ENCODE peak calls at places on chromosomes 16 and 17, in four cellular contexts. G is A549, X is Peyer's patch, A is left lung. B is an unnamed sample.

GRCh38 chr17:74466111-74466784 is at the start of gene CD300A:
- DNase-seq in G (no peak), X (peak; percentile 69), A (peak; percentile 83), B (peak; percentile 80)

GRCh38 chr16:12546918-12547607 is 256.6 kb downstream of the CPPED1 start:
- DNase-seq in G (no peak), X (peak; percentile 35), A (no peak), B (no peak)

GRCh38 chr16:5466551-5466950 is 369.0 kb upstream of the EEF2KMT start:
- DNase-seq in G (no peak), X (no peak), A (no peak), B (no peak)

GRCh38 chr16:3861808-3862451 is 18.6 kb downstream of the CREBBP start:
- DNase-seq in G (no peak), X (no peak), A (no peak), B (no peak)

GRCh38 chr17:46264456-46265198 is 30.3 kb upstream of the LRRC37A start:
- DNase-seq in G (peak; percentile 64), X (no peak), A (no peak), B (no peak)

GRCh38 chr17:32852811-32853210 is 24.1 kb downstream of the MYO1D start:
- DNase-seq in G (no peak), X (no peak), A (no peak), B (no peak)

GRCh38 chr17:29574732-29575510 is 6.4 kb downstream of the TP53I13 start:
- DNase-seq in G (no peak), X (peak; percentile 50), A (no peak), B (peak; percentile 92)

GRCh38 chr17:18854956-18855355 is 3.0 kb upstream of the PRPSAP2 start:
- DNase-seq in G (no peak), X (no peak), A (no peak), B (no peak)

GRCh38 chr17:59107306-59107670 is 608 bp upstream of the TRIM37 start:
- DNase-seq in G (no peak), X (no peak), A (no peak), B (no peak)

DNA sequence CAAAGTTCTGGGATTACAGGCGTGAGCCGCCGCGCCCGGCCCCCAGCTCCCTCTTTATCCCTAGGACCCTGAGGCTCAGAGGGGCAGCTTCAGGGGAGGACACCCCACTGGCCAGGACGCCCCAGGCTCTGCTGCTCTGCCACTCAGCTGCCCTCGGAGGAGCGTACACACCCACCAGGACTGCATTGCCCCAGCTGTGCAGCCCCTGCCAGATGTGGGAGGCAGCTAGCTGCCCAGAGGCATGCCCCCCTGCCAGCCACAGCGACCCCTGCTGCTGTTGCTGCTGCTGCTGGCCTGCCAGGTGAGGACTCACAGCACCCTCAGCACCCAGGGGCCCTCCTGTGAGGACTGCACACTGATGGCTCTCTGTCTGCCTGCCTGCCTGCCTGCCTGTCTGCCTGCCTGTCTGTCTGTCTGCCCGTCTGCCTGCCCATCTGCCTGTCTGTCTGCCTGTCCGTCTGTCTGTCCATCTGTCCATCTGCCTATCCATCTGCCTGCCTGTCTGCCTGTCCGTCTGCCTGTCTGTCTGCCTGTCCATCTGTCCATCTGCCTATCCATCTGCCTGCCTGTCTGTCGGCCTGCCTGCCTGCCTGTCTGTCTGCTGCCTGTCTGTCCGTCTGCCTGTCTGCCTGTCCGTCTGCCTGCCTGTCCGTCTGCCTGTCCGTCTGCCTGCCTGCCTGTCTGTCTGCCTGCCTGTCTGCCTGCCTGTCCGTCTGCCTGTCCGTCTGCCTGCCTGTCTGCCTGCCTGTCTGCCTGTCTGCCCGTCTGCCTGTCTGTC is 5.0 kb downstream of the GCGR start:
- DNase-seq in G (no peak), X (no peak), A (no peak), B (no peak)
- TF ChIP-seq CTCF in G (no peak), X (no peak), A (no peak), B (no peak)

GRCh38 chr17:82440377-82440981 is 10.1 kb downstream of the CYBC1 start:
- DNase-seq in G (no peak), X (peak; percentile 28), A (no peak), B (peak; percentile 37)
- H3K4me1 ChIP-seq in G (no peaks in the 10 kb centered on the region), X (peaks cover 35% of the 10 kb centered on the region), A (peaks cover 3% of the 10 kb centered on the region), B (no peaks in the 10 kb centered on the region)

GRCh38 chr16:70158261-70158939 is 15.2 kb upstream of the CLEC18C start:
- DNase-seq in G (peak; percentile 46), X (no peak), A (no peak), B (no peak)
- TF ChIP-seq CTCF in G (no peak), X (no peak), A (no peak), B (no peak)

GRCh38 chr17:77845541-77846225 is 112.8 kb upstream of the TNRC6C start:
- DNase-seq in G (no peak), X (no peak), A (no peak), B (peak; percentile 6)

GRCh38 chr17:77842906-77843249 is 115.6 kb upstream of the TNRC6C start:
- DNase-seq in G (no peak), X (no peak), A (no peak), B (peak; percentile 9)

GRCh38 chr17:77844681-77845080 is 113.8 kb upstream of the TNRC6C start:
- DNase-seq in G (no peak), X (no peak), A (no peak), B (no peak)

GRCh38 chr17:77842148-77842905 is 116.2 kb upstream of the TNRC6C start:
- DNase-seq in G (no peak), X (no peak), A (peak; percentile 31), B (no peak)

DNA sequence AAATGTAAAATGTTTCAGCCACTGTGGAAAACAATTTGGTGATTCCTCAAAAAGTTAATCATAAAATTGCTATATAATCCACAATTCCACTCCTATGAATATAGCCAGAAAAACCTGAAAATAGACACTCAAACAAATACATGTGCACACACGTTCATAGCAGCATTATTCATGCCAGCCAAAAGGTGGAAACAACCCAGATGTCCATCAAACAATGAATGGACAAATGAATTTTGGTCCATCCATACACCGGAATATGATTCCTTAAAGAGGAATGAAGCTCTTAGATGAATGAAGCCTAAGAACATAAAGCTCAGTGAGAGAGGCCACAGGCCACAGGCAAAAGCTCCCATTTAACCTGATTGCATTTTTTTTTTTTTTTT is 114.6 kb upstream of the TNRC6C start:
- DNase-seq in G (no peak), X (no peak), A (no peak), B (no peak)
- H3K4me1 ChIP-seq in G (peaks cover 12% of the 10 kb centered on the region), X (peaks cover 6% of the 10 kb centered on the region), A (no peaks in the 10 kb centered on the region), B (no peaks in the 10 kb centered on the region)

B was measured in right lobe of liver.